ENCODE peak calls at places on chromosome 9, in eight cellular contexts. W is tibial nerve, O is body of pancreas, Q is fibroblast of mammary gland, L is spleen, J is neural crest cell, Z is HFF-Myc, X is breast epithelium. R is an unnamed sample.

GRCh38 chr9:26437056-26437711 is 455.4 kb downstream of the CAAP1 start:
- DNase-seq in W (no peak), O (no peak), Q (no peak), L (no peak), J (no peak), Z (no peak), X (no peak), R (no peak)

GRCh38 chr9:38038307-38039089 is 30.5 kb downstream of the SHB start:
- DNase-seq in W (no peak), O (no peak), Q (no peak), L (no peak), J (no peak), Z (no peak), X (no peak), R (no peak)

GRCh38 chr9:93536874-93537273 is 39.5 kb upstream of the PHF2 start:
- DNase-seq in W (no peak), O (no peak), Q (no peak), L (no peak), J (no peak), Z (no peak), X (no peak), R (no peak)

GRCh38 chr9:98869866-98870265 is 62.4 kb downstream of the GALNT12 start:
- DNase-seq in W (no peak), O (peak), Q (no peak), L (no peak), J (no peak), Z (no peak), X (no peak), R (no peak)

GRCh38 chr9:22308177-22308576 is 138.4 kb upstream of the DMRTA1 start:
- DNase-seq in W (no peak), O (peak), Q (no peak), L (no peak), J (no peak), Z (no peak), X (no peak), R (no peak)

GRCh38 chr9:27351438-27351837 is 54.5 kb upstream of the EQTN start:
- DNase-seq in W (no peak), O (peak), Q (no peak), L (no peak), J (no peak), Z (no peak), X (no peak), R (no peak)

GRCh38 chr9:105059260-105059659 is 131.3 kb upstream of the ABCA1 start:
- DNase-seq in W (no peak), O (peak), Q (peak), L (no peak), J (no peak), Z (no peak), X (no peak), R (no peak)

GRCh38 chr9:81411961-81412360 is 277.4 kb downstream of the TLE1 start:
- DNase-seq in W (no peak), O (no peak), Q (peak), L (no peak), J (no peak), Z (peak), X (no peak), R (no peak)

GRCh38 chr9:98851730-98852462 is 44.4 kb downstream of the GALNT12 start:
- DNase-seq in W (no peak), O (no peak), Q (no peak), L (no peak), J (no peak), Z (no peak), X (no peak), R (no peak)

GRCh38 chr9:113223963-113224362 is 2.6 kb downstream of the SLC31A1 start:
- DNase-seq in W (no peak), O (no peak), Q (peak), L (no peak), J (no peak), Z (no peak), X (no peak), R (no peak)

GRCh38 chr9:21770877-21771560 is 31.4 kb upstream of the MTAP start:
- DNase-seq in W (no peak), O (no peak), Q (peak), L (no peak), J (no peak), Z (peak), X (no peak), R (no peak)

DNA sequence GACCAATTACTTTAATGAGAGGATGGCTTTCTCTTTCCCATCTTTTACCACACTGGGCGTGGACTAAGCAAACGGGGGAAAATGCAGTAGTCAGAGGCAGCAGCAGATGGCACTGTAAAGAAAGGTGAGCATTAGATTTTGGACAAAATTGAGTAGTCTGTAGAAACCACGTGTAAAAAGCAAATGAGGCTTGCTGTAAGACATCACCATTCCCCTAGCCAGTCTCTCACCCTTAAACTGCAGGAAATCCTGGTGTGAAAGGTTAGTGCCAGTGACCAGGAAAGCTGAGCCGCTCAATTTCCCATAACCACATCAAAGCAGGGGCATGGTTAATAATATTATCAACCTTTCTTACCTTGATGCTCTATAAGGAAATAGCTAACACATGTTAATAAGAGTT is 31.8 kb downstream of the SPATA31C2 start:
- DNase-seq in W (peak), O (peak), Q (peak), L (no peak), J (no peak), Z (no peak), X (no peak), R (no peak)
- TF ChIP-seq CTCF in W (peak), O (peak), Q (peak), L (peak), J (peak), Z (peak), X (peak), R (peak)

GRCh38 chr9:5436441-5436840 is 1.3 kb downstream of the PLGRKT start:
- DNase-seq in W (no peak), O (no peak), Q (no peak), L (no peak), J (no peak), Z (no peak), X (no peak), R (no peak)

GRCh38 chr9:5438301-5439162 is 807 bp upstream of the PLGRKT start:
- DNase-seq in W (no peak), O (no peak), Q (peak), L (peak), J (no peak), Z (no peak), X (no peak), R (no peak)

GRCh38 chr9:5440426-5440825 is 2.7 kb upstream of the PLGRKT start:
- DNase-seq in W (no peak), O (no peak), Q (no peak), L (no peak), J (no peak), Z (no peak), X (no peak), R (no peak)

GRCh38 chr9:5435912-5436311 is 1.8 kb downstream of the PLGRKT start:
- DNase-seq in W (no peak), O (no peak), Q (no peak), L (no peak), J (no peak), Z (no peak), X (no peak), R (no peak)

DNA sequence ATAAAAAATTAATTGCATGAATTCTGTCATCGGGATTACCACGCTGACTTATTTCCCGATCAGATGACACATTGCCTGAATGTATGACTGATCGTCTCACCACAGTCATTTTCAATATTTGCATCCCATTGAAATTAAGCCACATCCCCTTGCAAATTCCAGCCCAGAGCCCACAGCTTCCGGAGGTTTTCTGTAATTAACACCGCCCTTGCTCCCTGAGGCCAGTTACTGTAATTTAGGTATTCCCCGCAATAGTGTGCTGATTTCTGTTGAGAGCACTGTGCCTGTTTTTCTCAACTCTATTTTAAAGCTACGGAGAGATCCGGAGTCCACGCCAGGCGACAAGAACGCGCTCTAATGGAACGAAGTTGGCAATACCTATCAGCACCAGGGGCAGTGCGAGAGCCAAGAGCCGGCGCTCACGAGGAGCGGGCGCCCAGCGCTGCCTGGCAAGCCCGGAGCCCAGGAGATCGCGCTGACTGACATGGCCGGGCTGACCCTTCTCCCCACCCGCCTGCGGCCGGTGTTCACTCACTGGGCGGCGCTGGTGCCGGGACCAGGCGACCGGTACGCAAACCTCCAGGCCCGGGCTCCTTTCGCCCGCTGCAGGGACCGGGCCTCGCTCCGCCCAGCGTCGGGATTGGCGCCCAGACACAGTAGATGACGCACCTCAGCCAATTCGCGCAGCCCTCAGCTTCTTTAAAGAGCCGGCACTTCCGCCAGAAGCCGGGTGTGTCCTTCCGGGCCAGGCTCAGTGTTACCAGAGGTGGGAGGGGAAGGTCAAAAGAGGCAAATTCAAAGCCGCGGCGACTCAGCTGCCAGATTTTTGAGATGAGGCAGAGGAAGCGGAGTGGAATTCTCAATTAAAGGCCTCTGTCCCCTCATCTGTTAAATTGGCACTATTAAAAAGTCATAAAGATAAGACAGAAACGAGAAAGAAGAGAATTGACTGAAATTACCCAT is at the start of gene PLGRKT:
- DNase-seq in W (peak), O (peak), Q (peak), L (peak), J (peak), Z (peak), X (peak), R (peak)
- TF ChIP-seq CTCF in W (peak), O (no peak), Q (no peak), L (peak), J (peak), Z (no peak), X (peak), R (peak)

DNA sequence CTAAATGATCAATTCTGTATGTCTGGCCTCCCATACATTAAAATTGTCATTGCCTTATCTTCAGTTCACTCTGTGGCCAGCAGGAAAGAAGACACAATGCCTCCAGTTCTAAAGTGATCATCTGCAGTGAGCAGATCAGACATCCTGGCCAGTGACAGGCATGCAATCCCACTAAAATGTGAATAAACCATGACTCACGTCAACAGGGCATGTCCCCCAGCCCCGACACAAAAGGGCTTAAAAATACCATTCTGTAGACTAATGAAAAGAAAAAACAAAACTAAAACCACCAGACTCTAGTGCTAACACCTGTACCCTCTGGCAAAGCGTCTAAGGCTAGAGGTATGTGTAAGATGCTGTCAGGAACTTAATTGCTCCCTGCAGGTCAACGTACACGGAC is 38.5 kb downstream of the DDX31 start:
- DNase-seq in W (no peak), O (no peak), Q (peak), L (no peak), J (no peak), Z (no peak), X (no peak), R (no peak)
- TF ChIP-seq CTCF in W (no peak), O (no peak), Q (peak), L (no peak), J (no peak), Z (no peak), X (no peak), R (peak)

DNA sequence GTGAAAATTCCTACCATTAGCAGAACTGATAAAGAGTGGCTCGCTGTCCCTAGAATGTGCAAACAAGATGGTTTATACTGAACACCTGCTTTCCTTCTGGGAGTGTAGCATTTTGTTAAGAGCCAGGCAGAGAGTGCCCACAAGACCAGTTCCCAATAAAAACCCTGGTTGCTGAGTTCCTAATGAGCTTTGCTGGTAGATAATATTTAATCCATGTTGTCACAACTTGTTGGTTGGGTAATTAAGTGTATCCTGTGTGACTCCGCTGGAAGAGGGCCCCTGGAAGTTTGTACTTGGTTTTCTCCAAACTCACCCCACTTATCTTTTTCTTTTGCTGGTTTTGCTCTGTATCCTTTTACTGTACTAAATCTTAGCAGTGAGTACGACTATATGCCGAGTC is 39.6 kb upstream of the GOLGA1 start:
- DNase-seq in W (no peak), O (no peak), Q (no peak), L (no peak), J (no peak), Z (no peak), X (no peak), R (no peak)
- TF ChIP-seq CTCF in W (no peak), O (no peak), Q (no peak), L (no peak), J (no peak), Z (no peak), X (no peak), R (no peak)

DNA sequence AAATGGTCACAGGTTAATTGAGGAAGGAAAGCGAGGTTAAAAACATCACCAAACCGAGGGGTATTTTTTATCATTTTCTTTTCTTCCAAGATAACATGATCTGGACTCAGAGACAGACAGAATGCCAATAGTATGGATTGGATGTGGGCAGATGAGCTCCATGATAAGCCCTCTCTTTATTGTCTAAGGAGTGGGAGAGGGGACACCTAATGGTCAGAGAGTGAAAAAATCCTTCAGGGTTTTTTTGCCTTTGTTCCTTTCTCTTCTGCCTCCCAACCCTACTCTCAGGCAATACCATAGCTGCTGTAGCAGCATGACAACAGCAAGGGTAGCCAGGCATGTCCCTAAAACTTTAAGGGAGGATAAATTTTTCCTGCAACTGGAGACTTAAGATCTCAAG is 94.7 kb downstream of the DIRAS2 start:
- DNase-seq in W (no peak), O (no peak), Q (no peak), L (no peak), J (no peak), Z (peak), X (no peak), R (no peak)
- TF ChIP-seq CTCF in W (no peak), O (no peak), Q (no peak), L (no peak), J (no peak), Z (peak), X (no peak), R (no peak)

GRCh38 chr9:87108639-87109038 is 161.3 kb upstream of the GAS1 start:
- DNase-seq in W (no peak), O (no peak), Q (peak), L (no peak), J (no peak), Z (no peak), X (no peak), R (no peak)

GRCh38 chr9:87109851-87110250 is 162.5 kb upstream of the GAS1 start:
- DNase-seq in W (no peak), O (no peak), Q (peak), L (no peak), J (no peak), Z (no peak), X (no peak), R (no peak)

GRCh38 chr9:87109182-87109581 is 161.9 kb upstream of the GAS1 start:
- DNase-seq in W (peak), O (no peak), Q (peak), L (no peak), J (no peak), Z (no peak), X (no peak), R (no peak)

GRCh38 chr9:87111010-87111409 is 163.7 kb upstream of the GAS1 start:
- DNase-seq in W (no peak), O (no peak), Q (peak), L (no peak), J (no peak), Z (no peak), X (no peak), R (no peak)

DNA sequence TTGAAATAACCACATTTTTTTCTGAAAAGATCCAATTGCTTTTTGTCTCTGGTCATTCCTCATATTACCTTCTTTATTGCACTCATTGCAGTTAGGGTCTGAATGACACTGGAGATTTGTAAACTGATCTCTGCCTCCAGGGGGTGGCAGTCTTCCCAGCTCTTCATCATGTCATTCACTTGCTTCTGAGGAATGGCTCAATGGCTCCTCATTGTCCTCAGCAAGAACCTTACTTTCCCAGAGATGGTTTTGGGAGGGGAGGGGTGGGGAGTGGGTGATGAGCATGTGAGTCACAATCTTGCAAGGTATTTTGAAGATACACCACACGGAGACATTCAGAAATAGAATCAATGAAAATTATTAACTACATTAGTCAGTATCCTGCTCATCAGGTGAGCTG is 159.8 kb upstream of the GAS1 start:
- DNase-seq in W (no peak), O (no peak), Q (peak), L (no peak), J (no peak), Z (no peak), X (no peak), R (no peak)
- TF ChIP-seq CTCF in W (no peak), O (no peak), Q (peak), L (no peak), J (no peak), Z (peak), X (no peak), R (peak)